ENCODE peak calls at places on chromosomes 4 and X, in nine cellular contexts. One of them, this sample, is unnamed.

GRCh38 chr4:114277690-114278089 is 298.2 kb upstream of the ARSJ start:
- DNase-seq in psoas muscle: no peak
- DNase-seq in heart right ventricle: no peak
- DNase-seq in upper lobe of right lung: no peak
- DNase-seq in A549: no peak
- DNase-seq in stomach: no peak
- DNase-seq in right lobe of liver: no peak
- DNase-seq in transverse colon: no peak
- DNase-seq in naive thymus-derived CD4-positive, alpha-beta T cell: no peak
- DNase-seq in this sample: no peak

GRCh38 chrX:47960400-47960799 is 43.4 kb downstream of the ZNF182 start:
- DNase-seq in heart right ventricle: no peak
- DNase-seq in psoas muscle: no peak
- DNase-seq in A549: no peak
- DNase-seq in transverse colon: no peak
- DNase-seq in upper lobe of right lung: no peak
- DNase-seq in stomach: no peak
- DNase-seq in right lobe of liver: no peak
- DNase-seq in naive thymus-derived CD4-positive, alpha-beta T cell: no peak
- DNase-seq in this sample: no peak

GRCh38 chr4:1116837-1117236 is 3.5 kb upstream of the RNF212 start:
- DNase-seq in stomach: no peak
- DNase-seq in transverse colon: no peak
- DNase-seq in heart right ventricle: no peak
- DNase-seq in naive thymus-derived CD4-positive, alpha-beta T cell: no peak
- DNase-seq in A549: no peak
- DNase-seq in right lobe of liver: no peak
- DNase-seq in upper lobe of right lung: no peak
- DNase-seq in psoas muscle: no peak
- DNase-seq in this sample: no peak

GRCh38 chr4:144666539-144667175 is 20.7 kb downstream of the HHIP start:
- DNase-seq in transverse colon: no peak
- DNase-seq in stomach: no peak
- DNase-seq in upper lobe of right lung: no peak
- DNase-seq in heart right ventricle: no peak
- DNase-seq in naive thymus-derived CD4-positive, alpha-beta T cell: no peak
- DNase-seq in A549: no peak
- DNase-seq in psoas muscle: no peak
- DNase-seq in right lobe of liver: no peak
- DNase-seq in this sample: no peak

GRCh38 chrX:53253293-53254020 is 27.9 kb downstream of the IQSEC2 start:
- DNase-seq in naive thymus-derived CD4-positive, alpha-beta T cell: no peak
- DNase-seq in A549: no peak
- DNase-seq in transverse colon: no peak
- DNase-seq in psoas muscle: no peak
- DNase-seq in upper lobe of right lung: no peak
- DNase-seq in heart right ventricle: no peak
- DNase-seq in stomach: no peak
- DNase-seq in right lobe of liver: no peak
- DNase-seq in this sample: no peak

GRCh38 chr4:73721901-73722300 is 18.5 kb upstream of the CXCL8 start:
- DNase-seq in A549: no peak
- DNase-seq in stomach: no peak
- DNase-seq in psoas muscle: no peak
- DNase-seq in transverse colon: no peak
- DNase-seq in naive thymus-derived CD4-positive, alpha-beta T cell: no peak
- DNase-seq in right lobe of liver: no peak
- DNase-seq in heart right ventricle: no peak
- DNase-seq in upper lobe of right lung: no peak
- DNase-seq in this sample: no peak

GRCh38 chr4:89745708-89746107 is 91.3 kb downstream of the SNCA start:
- DNase-seq in transverse colon: no peak
- DNase-seq in right lobe of liver: no peak
- DNase-seq in psoas muscle: no peak
- DNase-seq in upper lobe of right lung: no peak
- DNase-seq in naive thymus-derived CD4-positive, alpha-beta T cell: no peak
- DNase-seq in stomach: no peak
- DNase-seq in heart right ventricle: no peak
- DNase-seq in A549: no peak
- DNase-seq in this sample: no peak

GRCh38 chrX:105315301-105315700 is 94.8 kb upstream of the TEX13A start:
- DNase-seq in A549: no peak
- DNase-seq in right lobe of liver: no peak
- DNase-seq in naive thymus-derived CD4-positive, alpha-beta T cell: no peak
- DNase-seq in upper lobe of right lung: no peak
- DNase-seq in transverse colon: no peak
- DNase-seq in psoas muscle: no peak
- DNase-seq in stomach: no peak
- DNase-seq in heart right ventricle: no peak
- DNase-seq in this sample: no peak

GRCh38 chr4:127141857-127142256 is 490.9 kb upstream of the INTU start:
- DNase-seq in heart right ventricle: no peak
- DNase-seq in right lobe of liver: no peak
- DNase-seq in naive thymus-derived CD4-positive, alpha-beta T cell: no peak
- DNase-seq in upper lobe of right lung: no peak
- DNase-seq in A549: no peak
- DNase-seq in transverse colon: no peak
- DNase-seq in psoas muscle: no peak
- DNase-seq in stomach: no peak
- DNase-seq in this sample: no peak

GRCh38 chr4:155612074-155612473 is 54.6 kb upstream of the GUCY1A1 start:
- DNase-seq in upper lobe of right lung: no peak
- DNase-seq in right lobe of liver: no peak
- DNase-seq in stomach: no peak
- DNase-seq in A549: no peak
- DNase-seq in transverse colon: no peak
- DNase-seq in psoas muscle: no peak
- DNase-seq in naive thymus-derived CD4-positive, alpha-beta T cell: no peak
- DNase-seq in heart right ventricle: no peak
- DNase-seq in this sample: no peak

DNA sequence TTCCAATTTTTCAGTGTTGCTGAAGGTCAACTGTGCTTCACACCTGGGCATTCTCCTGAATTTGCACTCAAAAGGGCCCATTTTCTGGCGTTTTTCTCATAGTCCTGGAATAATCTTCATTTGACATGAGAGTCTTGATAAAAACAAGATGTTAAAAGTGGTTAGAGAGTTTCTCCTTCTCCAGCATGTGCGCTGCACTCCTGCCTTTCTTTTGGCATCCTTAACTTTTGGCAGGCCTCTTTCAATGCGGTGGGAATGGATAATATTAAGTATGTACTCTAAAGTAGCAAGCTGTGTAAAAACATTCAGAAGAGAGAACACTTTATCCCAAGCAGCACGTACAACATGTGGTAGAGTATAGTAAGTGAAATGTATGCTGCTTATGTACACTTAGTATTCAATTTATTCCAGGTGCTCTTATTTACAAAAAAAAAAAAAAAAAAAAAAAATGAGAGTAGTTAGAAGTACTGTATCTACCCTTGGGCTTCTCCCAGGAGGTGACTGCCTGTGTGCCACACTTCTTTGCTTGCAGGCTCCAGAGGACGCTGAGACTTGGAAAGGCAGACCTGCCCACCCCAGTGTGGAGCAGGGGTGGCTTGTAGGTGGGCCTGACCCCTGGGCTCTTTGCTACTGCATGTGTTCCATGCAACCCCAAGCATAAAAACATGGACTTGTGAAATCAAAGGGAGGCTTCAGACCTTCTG is 3.9 kb downstream of the FGF2 start:
- DNase-seq in stomach: no peak
- DNase-seq in A549: no peak
- DNase-seq in naive thymus-derived CD4-positive, alpha-beta T cell: no peak
- DNase-seq in right lobe of liver: no peak
- DNase-seq in psoas muscle: no peak
- DNase-seq in heart right ventricle: no peak
- DNase-seq in upper lobe of right lung: no peak
- DNase-seq in transverse colon: no peak
- DNase-seq in this sample: peak; percentile 31
- H3K4me3 ChIP-seq in stomach: no peak overlapping the region
- H3K4me3 ChIP-seq in A549: peak overlapping the region; percentile 91
- H3K4me3 ChIP-seq in naive thymus-derived CD4-positive, alpha-beta T cell: no peak overlapping the region
- H3K4me3 ChIP-seq in right lobe of liver: no peak overlapping the region
- H3K4me3 ChIP-seq in psoas muscle: no peak overlapping the region
- H3K4me3 ChIP-seq in heart right ventricle: no peak overlapping the region
- H3K4me3 ChIP-seq in upper lobe of right lung: no peak overlapping the region
- H3K4me3 ChIP-seq in transverse colon: no peak overlapping the region
- H3K4me3 ChIP-seq in this sample: no peak overlapping the region

GRCh38 chr4:128455480-128455879 is 167.9 kb upstream of the PGRMC2 start:
- DNase-seq in upper lobe of right lung: no peak
- DNase-seq in psoas muscle: no peak
- DNase-seq in heart right ventricle: no peak
- DNase-seq in transverse colon: no peak
- DNase-seq in A549: no peak
- DNase-seq in right lobe of liver: no peak
- DNase-seq in stomach: no peak
- DNase-seq in naive thymus-derived CD4-positive, alpha-beta T cell: no peak
- DNase-seq in this sample: no peak
- H3K27ac ChIP-seq in upper lobe of right lung: no peak overlapping the region
- H3K27ac ChIP-seq in psoas muscle: no peak overlapping the region
- H3K27ac ChIP-seq in heart right ventricle: no peak overlapping the region
- H3K27ac ChIP-seq in transverse colon: no peak overlapping the region
- H3K27ac ChIP-seq in A549: peak overlapping the region; percentile 96
- H3K27ac ChIP-seq in right lobe of liver: no peak overlapping the region
- H3K27ac ChIP-seq in stomach: no peak overlapping the region
- H3K27ac ChIP-seq in naive thymus-derived CD4-positive, alpha-beta T cell: no peak overlapping the region
- H3K27ac ChIP-seq in this sample: no peak overlapping the region

GRCh38 chrX:112746812-112747630 is 67.3 kb upstream of the LHFPL1 start:
- DNase-seq in transverse colon: no peak
- DNase-seq in heart right ventricle: no peak
- DNase-seq in stomach: no peak
- DNase-seq in A549: no peak
- DNase-seq in upper lobe of right lung: no peak
- DNase-seq in psoas muscle: no peak
- DNase-seq in right lobe of liver: no peak
- DNase-seq in naive thymus-derived CD4-positive, alpha-beta T cell: no peak
- DNase-seq in this sample: no peak
- H3K4me3 ChIP-seq in transverse colon: no peak overlapping the region
- H3K4me3 ChIP-seq in heart right ventricle: no peak overlapping the region
- H3K4me3 ChIP-seq in stomach: no peak overlapping the region
- H3K4me3 ChIP-seq in A549: no peak overlapping the region
- H3K4me3 ChIP-seq in upper lobe of right lung: no peak overlapping the region
- H3K4me3 ChIP-seq in psoas muscle: no peak overlapping the region
- H3K4me3 ChIP-seq in right lobe of liver: no peak overlapping the region
- H3K4me3 ChIP-seq in naive thymus-derived CD4-positive, alpha-beta T cell: no peak overlapping the region
- H3K4me3 ChIP-seq in this sample: no peak overlapping the region

DNA sequence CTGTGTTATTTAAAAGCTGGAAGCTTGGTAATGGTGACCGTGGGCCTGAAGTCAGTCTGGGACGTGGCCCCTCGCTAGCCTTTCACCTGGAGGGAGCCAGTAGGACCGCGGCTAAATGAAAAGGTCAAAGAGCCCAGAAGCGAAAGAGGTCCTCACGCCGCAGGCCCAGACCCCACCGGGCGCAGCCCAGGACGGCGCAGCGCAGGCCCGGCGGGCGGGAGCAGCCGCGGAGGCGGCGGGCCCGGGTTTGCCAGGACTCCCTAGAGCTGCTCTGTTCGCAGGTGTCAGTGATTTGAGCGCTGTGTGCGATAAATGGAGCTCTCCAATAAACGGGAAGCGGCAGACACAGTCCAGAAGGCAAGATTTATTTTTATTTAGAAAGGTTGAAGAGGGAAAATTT is 56.2 kb upstream of the STIM2 start:
- DNase-seq in stomach: no peak
- DNase-seq in upper lobe of right lung: no peak
- DNase-seq in naive thymus-derived CD4-positive, alpha-beta T cell: no peak
- DNase-seq in A549: no peak
- DNase-seq in psoas muscle: no peak
- DNase-seq in transverse colon: no peak
- DNase-seq in right lobe of liver: no peak
- DNase-seq in heart right ventricle: no peak
- DNase-seq in this sample: no peak
- H3K27ac ChIP-seq in stomach: no peak overlapping the region
- H3K27ac ChIP-seq in upper lobe of right lung: no peak overlapping the region
- H3K27ac ChIP-seq in naive thymus-derived CD4-positive, alpha-beta T cell: no peak overlapping the region
- H3K27ac ChIP-seq in A549: no peak overlapping the region
- H3K27ac ChIP-seq in psoas muscle: no peak overlapping the region
- H3K27ac ChIP-seq in transverse colon: peak overlapping the region; percentile 25
- H3K27ac ChIP-seq in right lobe of liver: no peak overlapping the region
- H3K27ac ChIP-seq in heart right ventricle: no peak overlapping the region
- H3K27ac ChIP-seq in this sample: no peak overlapping the region

GRCh38 chrX:20007962-20008633 is 17.2 kb upstream of the BCLAF3 start:
- DNase-seq in upper lobe of right lung: no peak
- DNase-seq in transverse colon: no peak
- DNase-seq in A549: no peak
- DNase-seq in right lobe of liver: no peak
- DNase-seq in heart right ventricle: no peak
- DNase-seq in naive thymus-derived CD4-positive, alpha-beta T cell: no peak
- DNase-seq in psoas muscle: no peak
- DNase-seq in stomach: no peak
- DNase-seq in this sample: no peak
- H3K4me3 ChIP-seq in upper lobe of right lung: no peak overlapping the region
- H3K4me3 ChIP-seq in transverse colon: no peak overlapping the region
- H3K4me3 ChIP-seq in A549: no peak overlapping the region
- H3K4me3 ChIP-seq in right lobe of liver: no peak overlapping the region
- H3K4me3 ChIP-seq in heart right ventricle: no peak overlapping the region
- H3K4me3 ChIP-seq in naive thymus-derived CD4-positive, alpha-beta T cell: no peak overlapping the region
- H3K4me3 ChIP-seq in psoas muscle: no peak overlapping the region
- H3K4me3 ChIP-seq in stomach: no peak overlapping the region
- H3K4me3 ChIP-seq in this sample: no peak overlapping the region

GRCh38 chr4:154205471-154205870 is 286.1 kb downstream of the DCHS2 start:
- DNase-seq in right lobe of liver: no peak
- DNase-seq in stomach: no peak
- DNase-seq in A549: no peak
- DNase-seq in transverse colon: no peak
- DNase-seq in psoas muscle: no peak
- DNase-seq in heart right ventricle: no peak
- DNase-seq in naive thymus-derived CD4-positive, alpha-beta T cell: no peak
- DNase-seq in upper lobe of right lung: no peak
- DNase-seq in this sample: no peak

GRCh38 chr4:154208424-154208823 is 283.2 kb downstream of the DCHS2 start:
- DNase-seq in transverse colon: no peak
- DNase-seq in naive thymus-derived CD4-positive, alpha-beta T cell: no peak
- DNase-seq in A549: no peak
- DNase-seq in stomach: no peak
- DNase-seq in right lobe of liver: no peak
- DNase-seq in psoas muscle: no peak
- DNase-seq in upper lobe of right lung: no peak
- DNase-seq in heart right ventricle: no peak
- DNase-seq in this sample: no peak
- H3K27ac ChIP-seq in transverse colon: no peak overlapping the region
- H3K27ac ChIP-seq in naive thymus-derived CD4-positive, alpha-beta T cell: no peak overlapping the region
- H3K27ac ChIP-seq in A549: no peak overlapping the region
- H3K27ac ChIP-seq in stomach: no peak overlapping the region
- H3K27ac ChIP-seq in right lobe of liver: no peak overlapping the region
- H3K27ac ChIP-seq in psoas muscle: no peak overlapping the region
- H3K27ac ChIP-seq in upper lobe of right lung: no peak overlapping the region
- H3K27ac ChIP-seq in heart right ventricle: no peak overlapping the region
- H3K27ac ChIP-seq in this sample: no peak overlapping the region

This sample was measured in testis.